ENCODE peak calls at places on chromosomes 4 and X, in five cellular contexts. One of them, this sample, is unnamed.

GRCh38 chr4:4685810-4686209 is 144.0 kb upstream of the STX18 start:
- DNase-seq in endothelial cell of umbilical vein: no peak
- DNase-seq in stomach: no peak
- DNase-seq in sigmoid colon: no peak
- DNase-seq in transverse colon: no peak
- DNase-seq in this sample: no peak

GRCh38 chr4:111228396-111228795 is 605.5 kb upstream of the PITX2 start:
- DNase-seq in sigmoid colon: no peak
- DNase-seq in endothelial cell of umbilical vein: no peak
- DNase-seq in transverse colon: no peak
- DNase-seq in stomach: no peak
- DNase-seq in this sample: no peak

GRCh38 chr4:105624530-105624929 is 72.1 kb downstream of the ARHGEF38 start:
- DNase-seq in endothelial cell of umbilical vein: no peak
- DNase-seq in sigmoid colon: no peak
- DNase-seq in transverse colon: no peak
- DNase-seq in stomach: peak
- DNase-seq in this sample: no peak

GRCh38 chr4:37246891-37247290 is 2.3 kb downstream of the NWD2 start:
- DNase-seq in stomach: no peak
- DNase-seq in sigmoid colon: no peak
- DNase-seq in transverse colon: no peak
- DNase-seq in endothelial cell of umbilical vein: no peak
- DNase-seq in this sample: no peak

GRCh38 chrX:16023790-16024734 is 99.3 kb upstream of the GRPR start:
- DNase-seq in endothelial cell of umbilical vein: no peak
- DNase-seq in stomach: no peak
- DNase-seq in sigmoid colon: no peak
- DNase-seq in transverse colon: no peak
- DNase-seq in this sample: peak

GRCh38 chrX:54786972-54787371 is 11.1 kb downstream of the ITIH6 start:
- DNase-seq in transverse colon: peak
- DNase-seq in sigmoid colon: no peak
- DNase-seq in stomach: peak
- DNase-seq in endothelial cell of umbilical vein: no peak
- DNase-seq in this sample: peak

GRCh38 chrX:47145408-47146120 is 543 bp downstream of the RBM10 start:
- DNase-seq in stomach: no peak
- DNase-seq in endothelial cell of umbilical vein: no peak
- DNase-seq in transverse colon: no peak
- DNase-seq in sigmoid colon: peak
- DNase-seq in this sample: no peak

GRCh38 chr4:143531368-143531767 is 17.9 kb downstream of the SMARCA5 start:
- DNase-seq in endothelial cell of umbilical vein: peak
- DNase-seq in sigmoid colon: no peak
- DNase-seq in stomach: no peak
- DNase-seq in transverse colon: no peak
- DNase-seq in this sample: no peak

GRCh38 chrX:48896611-48897011 is 957 bp downstream of the TIMM17B start:
- DNase-seq in transverse colon: no peak
- DNase-seq in sigmoid colon: no peak
- DNase-seq in stomach: no peak
- DNase-seq in endothelial cell of umbilical vein: no peak
- DNase-seq in this sample: no peak

GRCh38 chr4:65241257-65241997 is 428.9 kb downstream of the EPHA5 start:
- DNase-seq in stomach: no peak
- DNase-seq in transverse colon: no peak
- DNase-seq in sigmoid colon: no peak
- DNase-seq in endothelial cell of umbilical vein: no peak
- DNase-seq in this sample: no peak

GRCh38 chr4:65791807-65792308 is 121.6 kb upstream of the EPHA5 start:
- DNase-seq in stomach: no peak
- DNase-seq in transverse colon: no peak
- DNase-seq in sigmoid colon: no peak
- DNase-seq in endothelial cell of umbilical vein: peak
- DNase-seq in this sample: no peak

GRCh38 chr4:35689866-35690265 is 554.4 kb downstream of the ARAP2 start:
- DNase-seq in endothelial cell of umbilical vein: no peak
- DNase-seq in sigmoid colon: no peak
- DNase-seq in transverse colon: no peak
- DNase-seq in stomach: no peak
- DNase-seq in this sample: no peak

GRCh38 chr4:95319169-95319568 is 229.6 kb downstream of the UNC5C start:
- DNase-seq in stomach: no peak
- DNase-seq in sigmoid colon: no peak
- DNase-seq in endothelial cell of umbilical vein: no peak
- DNase-seq in transverse colon: no peak
- DNase-seq in this sample: no peak
- TF ChIP-seq POLR2AphosphoS5 in stomach: no peak
- TF ChIP-seq POLR2AphosphoS5 in sigmoid colon: no peak
- TF ChIP-seq POLR2AphosphoS5 in endothelial cell of umbilical vein: no peak
- TF ChIP-seq POLR2AphosphoS5 in transverse colon: no peak
- TF ChIP-seq POLR2AphosphoS5 in this sample: no peak

DNA sequence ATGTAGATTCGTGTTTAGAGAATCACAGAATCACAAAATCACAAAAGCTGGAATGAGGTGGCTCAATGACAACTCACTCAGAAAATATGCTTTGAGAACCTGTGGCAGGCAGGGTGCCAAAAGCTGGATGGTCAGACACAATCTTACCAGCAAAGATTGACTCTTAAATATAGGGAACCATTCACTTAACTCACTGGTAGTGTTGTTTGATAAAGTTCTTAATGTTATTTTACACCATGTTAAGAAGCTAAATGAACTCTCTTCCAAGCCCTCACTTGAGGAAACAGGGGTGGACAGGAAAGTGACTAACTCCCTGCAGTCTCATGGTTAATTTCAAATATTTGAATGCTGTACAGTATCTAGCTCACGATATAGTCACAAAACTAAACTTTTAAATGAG is 5.7 kb upstream of the SCOC start:
- DNase-seq in endothelial cell of umbilical vein: peak
- DNase-seq in stomach: no peak
- DNase-seq in sigmoid colon: no peak
- DNase-seq in transverse colon: no peak
- DNase-seq in this sample: no peak
- TF ChIP-seq POLR2A in endothelial cell of umbilical vein: no peak
- TF ChIP-seq POLR2A in stomach: no peak
- TF ChIP-seq POLR2A in sigmoid colon: no peak
- TF ChIP-seq POLR2A in transverse colon: no peak
- TF ChIP-seq POLR2A in this sample: no peak

DNA sequence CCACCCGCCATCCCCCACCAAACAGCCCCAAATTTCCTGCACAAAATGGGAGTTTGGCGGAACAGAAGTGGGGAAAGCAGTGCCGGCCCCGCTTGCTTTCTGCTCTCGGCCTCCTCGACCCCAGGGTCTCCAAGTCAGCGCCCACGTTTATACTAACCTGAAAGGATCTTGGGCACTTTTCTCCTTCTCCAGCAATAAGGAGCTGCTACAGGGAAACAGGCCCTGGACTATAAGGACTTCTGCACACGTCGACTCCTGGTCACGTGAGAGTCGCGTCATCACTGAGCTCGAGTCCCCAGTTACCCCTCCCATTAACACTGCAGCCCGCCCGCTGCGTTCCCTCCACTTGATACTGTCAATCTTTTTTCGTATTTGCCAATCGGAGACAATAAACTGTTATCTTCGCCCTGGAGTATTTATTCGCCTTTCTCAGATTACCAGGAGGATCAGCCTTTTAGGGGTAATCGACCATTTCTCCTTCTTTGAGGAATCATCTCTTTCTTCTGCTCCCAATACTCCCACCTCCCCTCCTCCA is at the start of gene TCEAL8:
- DNase-seq in stomach: peak
- DNase-seq in sigmoid colon: peak
- DNase-seq in transverse colon: peak
- DNase-seq in endothelial cell of umbilical vein: peak
- DNase-seq in this sample: no peak
- TF ChIP-seq POLR2AphosphoS5 in stomach: peak
- TF ChIP-seq POLR2AphosphoS5 in sigmoid colon: peak
- TF ChIP-seq POLR2AphosphoS5 in transverse colon: peak
- TF ChIP-seq POLR2AphosphoS5 in endothelial cell of umbilical vein: peak
- TF ChIP-seq POLR2AphosphoS5 in this sample: no peak

GRCh38 chrX:1417921-1418875 is 26.3 kb upstream of the SLC25A6 start:
- DNase-seq in transverse colon: no peak
- DNase-seq in stomach: no peak
- DNase-seq in sigmoid colon: peak
- DNase-seq in endothelial cell of umbilical vein: no peak
- DNase-seq in this sample: no peak
- TF ChIP-seq POLR2A in transverse colon: no peak
- TF ChIP-seq POLR2A in stomach: no peak
- TF ChIP-seq POLR2A in sigmoid colon: no peak
- TF ChIP-seq POLR2A in endothelial cell of umbilical vein: no peak
- TF ChIP-seq POLR2A in this sample: no peak

DNA sequence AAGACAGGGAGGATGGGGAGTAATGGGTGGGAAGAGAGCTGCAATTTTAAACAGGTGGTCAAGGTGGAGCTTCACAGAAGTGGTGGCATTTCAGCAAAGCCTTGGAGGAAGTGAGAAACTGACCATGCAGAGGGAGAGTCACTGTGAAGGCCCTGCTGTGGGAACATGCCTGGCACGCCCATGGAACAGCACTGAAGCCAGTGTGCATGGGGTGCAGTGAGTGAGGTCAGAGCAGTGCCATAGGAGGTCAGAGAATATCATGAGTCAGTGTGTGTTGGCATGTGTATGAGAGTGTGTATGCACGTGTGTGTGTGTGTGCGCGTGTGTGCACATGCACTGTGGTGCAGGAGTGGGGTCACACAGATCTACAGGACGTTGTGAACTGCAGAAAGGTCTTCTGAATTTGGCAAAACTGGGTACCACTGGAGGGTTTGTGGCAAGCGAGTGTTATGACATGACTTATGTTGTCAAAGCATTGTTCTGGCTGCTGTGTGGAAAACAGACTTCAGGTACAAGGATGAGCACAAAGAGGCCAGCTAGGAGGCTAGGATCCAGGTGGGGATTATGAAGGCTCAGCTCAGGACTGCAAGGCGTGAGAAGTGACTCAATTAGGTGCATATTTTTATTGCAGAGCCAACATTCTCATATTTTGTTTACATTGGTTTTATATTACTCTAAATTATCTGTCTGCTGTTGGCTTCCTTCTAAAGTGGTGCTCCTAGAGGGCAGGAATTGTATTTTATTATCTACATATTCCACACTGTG is 34.0 kb downstream of the ZNF827 start:
- DNase-seq in stomach: no peak
- DNase-seq in endothelial cell of umbilical vein: no peak
- DNase-seq in sigmoid colon: no peak
- DNase-seq in transverse colon: peak
- DNase-seq in this sample: no peak
- TF ChIP-seq POLR2AphosphoS5 in stomach: no peak
- TF ChIP-seq POLR2AphosphoS5 in endothelial cell of umbilical vein: no peak
- TF ChIP-seq POLR2AphosphoS5 in sigmoid colon: no peak
- TF ChIP-seq POLR2AphosphoS5 in transverse colon: no peak
- TF ChIP-seq POLR2AphosphoS5 in this sample: no peak

This sample was measured in GM12891.